ENCODE peak calls at places on chromosome 9, in seven cellular contexts. B is NB4; R is cardiac fibroblast; O is PC-9; J is OCI-LY7; U is CD4-positive, alpha-beta T cell; Y is GM13977. V is an unnamed sample.

GRCh38 chr9:87844471-87844870 is 38.2 kb upstream of the SPATA31E1 start:
- DNase-seq in B (no peak), R (peak), O (no peak), J (no peak), U (no peak), Y (no peak), V (no peak)

GRCh38 chr9:128920381-128921058 is at the start of gene PHYHD1:
- DNase-seq in B (peak), R (peak), O (no peak), J (peak), U (no peak), Y (no peak), V (no peak)

GRCh38 chr9:126093771-126094170 is 232.9 kb upstream of the MVB12B start:
- DNase-seq in B (peak), R (no peak), O (no peak), J (no peak), U (no peak), Y (no peak), V (no peak)

GRCh38 chr9:127732444-127732843 is 2.6 kb downstream of the TOR2A start:
- DNase-seq in B (no peak), R (no peak), O (no peak), J (no peak), U (no peak), Y (no peak), V (no peak)

GRCh38 chr9:83431470-83432060 is 106.6 kb downstream of the FRMD3 start:
- DNase-seq in B (no peak), R (no peak), O (peak), J (no peak), U (no peak), Y (no peak), V (peak)

GRCh38 chr9:124675261-124676158 is 95.6 kb downstream of the NR6A1 start:
- DNase-seq in B (peak), R (no peak), O (no peak), J (no peak), U (no peak), Y (no peak), V (no peak)

GRCh38 chr9:8613346-8613825 is 813.8 kb upstream of the DMAC1 start:
- DNase-seq in B (no peak), R (no peak), O (no peak), J (no peak), U (no peak), Y (no peak), V (no peak)

GRCh38 chr9:78047106-78047505 is 15.5 kb upstream of the GNAQ start:
- DNase-seq in B (no peak), R (no peak), O (no peak), J (no peak), U (no peak), Y (no peak), V (no peak)

GRCh38 chr9:16268037-16269010 is 602.1 kb downstream of the BNC2 start:
- DNase-seq in B (no peak), R (peak), O (no peak), J (no peak), U (no peak), Y (no peak), V (peak)

GRCh38 chr9:13942695-13943094 is 371.2 kb downstream of the NFIB start:
- DNase-seq in B (peak), R (peak), O (peak), J (no peak), U (no peak), Y (no peak), V (no peak)

GRCh38 chr9:110835404-110835803 is 166.8 kb downstream of the MUSK start:
- DNase-seq in B (no peak), R (peak), O (no peak), J (no peak), U (no peak), Y (no peak), V (no peak)

GRCh38 chr9:90642570-90643539 is at the start of gene DIRAS2:
- DNase-seq in B (no peak), R (peak), O (peak), J (no peak), U (no peak), Y (peak), V (peak)

DNA sequence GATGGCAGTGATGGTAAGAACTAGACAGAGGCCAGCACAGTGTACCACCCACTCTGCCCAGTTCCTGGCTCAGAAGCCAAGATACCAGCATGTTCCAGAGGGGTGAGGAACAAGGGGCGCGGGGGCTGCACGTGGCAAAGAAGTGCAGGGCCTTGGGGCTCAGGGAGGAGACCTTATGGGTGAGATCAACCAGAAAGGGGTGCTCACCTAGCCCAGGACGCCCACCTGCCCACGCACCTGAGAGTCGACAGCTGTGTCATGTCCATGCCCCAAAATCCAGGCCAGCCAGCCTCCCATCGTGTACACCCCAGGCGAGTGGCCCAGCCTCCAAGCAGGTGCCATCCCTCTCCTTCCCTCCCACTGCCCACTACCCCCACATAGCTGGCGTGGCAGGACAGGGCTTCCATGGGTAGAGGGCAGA is 34.9 kb downstream of the BICD2 start:
- DNase-seq in B (no peak), R (no peak), O (no peak), J (no peak), U (no peak), Y (no peak), V (no peak)
- TF ChIP-seq CTCF in B (no peak), R (no peak), O (no peak), J (peak), U (no peak), Y (no peak), V (no peak)

DNA sequence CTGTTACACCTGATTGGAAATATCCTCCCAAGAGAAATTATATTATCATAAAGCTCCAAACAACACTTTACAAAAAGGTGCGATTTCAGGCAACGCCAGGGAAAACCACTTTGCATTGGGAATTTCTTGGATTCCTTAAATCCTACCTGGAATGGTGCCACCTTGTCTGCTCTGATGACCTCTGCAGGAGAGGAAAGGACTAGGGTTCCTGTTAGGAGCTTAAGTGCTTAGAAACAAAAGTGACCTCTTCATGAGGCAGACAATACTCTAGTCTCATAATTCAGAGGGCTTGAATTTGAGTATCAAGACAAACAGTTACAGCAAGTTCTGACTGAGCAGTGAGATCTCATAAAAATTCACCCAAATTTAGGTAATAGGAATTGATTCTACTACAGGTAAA is 33.9 kb upstream of the GLIS3 start:
- DNase-seq in B (no peak), R (no peak), O (no peak), J (no peak), U (no peak), Y (no peak), V (no peak)
- TF ChIP-seq CTCF in B (no peak), R (no peak), O (no peak), J (no peak), U (no peak), Y (no peak), V (no peak)

DNA sequence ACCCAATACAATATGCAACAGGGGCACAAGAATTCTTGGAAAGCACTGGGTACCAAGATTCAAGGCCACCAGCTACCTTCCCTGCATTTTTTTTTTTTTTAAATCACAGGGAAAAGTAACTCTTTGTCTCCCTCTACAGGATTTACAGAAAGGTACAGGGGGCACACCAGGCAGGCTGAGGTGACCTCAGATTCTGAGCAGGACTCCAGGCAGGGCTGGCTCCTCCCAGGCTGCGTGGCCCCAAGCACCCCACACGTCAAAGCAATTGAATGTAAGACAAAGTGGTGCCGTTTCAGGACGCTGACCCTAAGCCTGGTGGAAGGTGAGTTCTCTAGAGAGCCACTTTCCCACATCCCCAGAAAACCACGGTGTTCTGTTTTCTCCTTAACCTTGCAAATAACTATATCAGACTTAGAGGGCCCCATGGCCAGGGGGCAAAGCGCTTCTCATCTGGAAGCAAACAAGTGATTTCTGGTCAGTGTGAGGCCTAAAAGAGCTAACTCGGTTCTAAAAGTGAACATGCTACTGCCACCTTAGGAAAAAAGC is 222.6 kb downstream of the ROR2 start:
- DNase-seq in B (peak), R (peak), O (peak), J (peak), U (no peak), Y (peak), V (peak)
- TF ChIP-seq CTCF in B (peak), R (peak), O (peak), J (peak), U (peak), Y (peak), V (peak)

DNA sequence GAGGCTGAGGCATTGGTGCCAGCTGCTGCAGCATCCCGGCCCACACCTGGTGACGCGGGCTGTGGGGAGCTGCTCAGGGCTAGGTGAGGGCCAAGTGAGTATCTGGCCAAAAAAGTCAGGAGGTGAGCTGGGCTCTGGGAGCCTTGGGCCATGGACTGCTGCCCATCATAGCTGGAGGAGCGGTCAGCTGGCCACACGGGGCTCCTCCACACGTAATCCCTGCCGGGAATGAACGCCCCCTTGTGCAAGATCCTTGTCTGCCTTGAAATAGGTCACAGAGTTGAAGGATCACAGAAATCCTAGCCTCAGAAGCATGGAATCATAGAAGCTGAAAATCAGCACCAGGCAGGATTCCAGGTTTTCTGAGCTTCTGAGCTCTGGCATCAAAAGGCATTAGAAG is 16.8 kb upstream of the COL27A1 start:
- DNase-seq in B (no peak), R (no peak), O (no peak), J (no peak), U (no peak), Y (no peak), V (no peak)
- TF ChIP-seq CTCF in B (no peak), R (no peak), O (no peak), J (no peak), U (no peak), Y (no peak), V (no peak)

GRCh38 chr9:112890106-112891081 is at the start of gene SLC46A2:
- DNase-seq in B (no peak), R (no peak), O (peak), J (no peak), U (no peak), Y (no peak), V (no peak)

GRCh38 chr9:112884721-112885120 is 6.0 kb downstream of the SLC46A2 start:
- DNase-seq in B (no peak), R (no peak), O (no peak), J (no peak), U (no peak), Y (no peak), V (no peak)

GRCh38 chr9:112886351-112886750 is 4.3 kb downstream of the SLC46A2 start:
- DNase-seq in B (no peak), R (no peak), O (no peak), J (no peak), U (no peak), Y (no peak), V (no peak)

GRCh38 chr9:112885324-112885723 is 5.4 kb downstream of the SLC46A2 start:
- DNase-seq in B (no peak), R (no peak), O (no peak), J (no peak), U (no peak), Y (no peak), V (no peak)

GRCh38 chr9:112887377-112887776 is 3.3 kb downstream of the SLC46A2 start:
- DNase-seq in B (peak), R (no peak), O (no peak), J (peak), U (no peak), Y (no peak), V (no peak)
- TF ChIP-seq CTCF in B (peak), R (peak), O (no peak), J (peak), U (no peak), Y (peak), V (no peak)

V was measured in LNCaP clone FGC.